ENCODE peak calls at places on chromosomes 1 and 21, in eight cellular contexts. One of them, this sample, is unnamed.

GRCh38 chr1:966603-967295 is 467 bp downstream of the PLEKHN1 start:
- DNase-seq in HL-60: no peak
- DNase-seq in dorsolateral prefrontal cortex: no peak
- DNase-seq in fibroblast of the aortic adventitia: peak
- DNase-seq in HFF-Myc: no peak
- DNase-seq in AG04450: no peak
- DNase-seq in RWPE1: peak
- DNase-seq in glutamatergic neuron: peak
- DNase-seq in this sample: no peak

GRCh38 chr1:109959632-109959973 is 25.0 kb upstream of the AHCYL1 start:
- DNase-seq in fibroblast of the aortic adventitia: no peak
- DNase-seq in glutamatergic neuron: no peak
- DNase-seq in HFF-Myc: no peak
- DNase-seq in RWPE1: no peak
- DNase-seq in AG04450: no peak
- DNase-seq in dorsolateral prefrontal cortex: no peak
- DNase-seq in HL-60: no peak
- DNase-seq in this sample: no peak

GRCh38 chr1:95117207-95118018 is at the start of gene TLCD4:
- DNase-seq in glutamatergic neuron: peak
- DNase-seq in dorsolateral prefrontal cortex: no peak
- DNase-seq in HL-60: no peak
- DNase-seq in AG04450: no peak
- DNase-seq in HFF-Myc: no peak
- DNase-seq in RWPE1: peak
- DNase-seq in fibroblast of the aortic adventitia: peak
- DNase-seq in this sample: peak

GRCh38 chr21:33412832-33413519 is 9.8 kb downstream of the IFNGR2 start:
- DNase-seq in RWPE1: no peak
- DNase-seq in HL-60: no peak
- DNase-seq in AG04450: no peak
- DNase-seq in fibroblast of the aortic adventitia: no peak
- DNase-seq in glutamatergic neuron: no peak
- DNase-seq in HFF-Myc: no peak
- DNase-seq in dorsolateral prefrontal cortex: no peak
- DNase-seq in this sample: no peak

GRCh38 chr1:201530741-201531521 is 8.0 kb upstream of the NAV1 start:
- DNase-seq in HFF-Myc: peak
- DNase-seq in HL-60: no peak
- DNase-seq in fibroblast of the aortic adventitia: peak
- DNase-seq in glutamatergic neuron: peak
- DNase-seq in dorsolateral prefrontal cortex: peak
- DNase-seq in AG04450: no peak
- DNase-seq in RWPE1: peak
- DNase-seq in this sample: peak

GRCh38 chr1:110255388-110255787 is 45.3 kb downstream of the KCNC4 start:
- DNase-seq in dorsolateral prefrontal cortex: peak
- DNase-seq in RWPE1: no peak
- DNase-seq in fibroblast of the aortic adventitia: no peak
- DNase-seq in glutamatergic neuron: no peak
- DNase-seq in HFF-Myc: no peak
- DNase-seq in HL-60: no peak
- DNase-seq in AG04450: no peak
- DNase-seq in this sample: no peak

GRCh38 chr1:212721388-212722247 is 22.0 kb upstream of the BATF3 start:
- DNase-seq in fibroblast of the aortic adventitia: peak
- DNase-seq in HFF-Myc: peak
- DNase-seq in AG04450: no peak
- DNase-seq in glutamatergic neuron: no peak
- DNase-seq in dorsolateral prefrontal cortex: no peak
- DNase-seq in HL-60: no peak
- DNase-seq in RWPE1: peak
- DNase-seq in this sample: no peak

GRCh38 chr1:183097438-183098051 is 74.3 kb downstream of the LAMC1 start:
- DNase-seq in AG04450: peak
- DNase-seq in HFF-Myc: peak
- DNase-seq in dorsolateral prefrontal cortex: no peak
- DNase-seq in HL-60: no peak
- DNase-seq in glutamatergic neuron: no peak
- DNase-seq in RWPE1: no peak
- DNase-seq in fibroblast of the aortic adventitia: peak
- DNase-seq in this sample: no peak

GRCh38 chr1:199590708-199591107 is 436.8 kb upstream of the NR5A2 start:
- DNase-seq in fibroblast of the aortic adventitia: no peak
- DNase-seq in dorsolateral prefrontal cortex: no peak
- DNase-seq in RWPE1: no peak
- DNase-seq in HL-60: no peak
- DNase-seq in AG04450: no peak
- DNase-seq in glutamatergic neuron: no peak
- DNase-seq in HFF-Myc: no peak
- DNase-seq in this sample: no peak

GRCh38 chr1:44733365-44733764 is 2.4 kb upstream of the RNU5D-1 start:
- DNase-seq in HL-60: no peak
- DNase-seq in RWPE1: no peak
- DNase-seq in HFF-Myc: no peak
- DNase-seq in dorsolateral prefrontal cortex: no peak
- DNase-seq in fibroblast of the aortic adventitia: peak
- DNase-seq in glutamatergic neuron: no peak
- DNase-seq in AG04450: no peak
- DNase-seq in this sample: no peak

GRCh38 chr1:223731076-223731770 is 18.9 kb downstream of the CAPN2 start:
- DNase-seq in RWPE1: no peak
- DNase-seq in dorsolateral prefrontal cortex: no peak
- DNase-seq in HFF-Myc: no peak
- DNase-seq in HL-60: no peak
- DNase-seq in fibroblast of the aortic adventitia: peak
- DNase-seq in glutamatergic neuron: no peak
- DNase-seq in AG04450: no peak
- DNase-seq in this sample: peak

GRCh38 chr1:35434703-35435102 is 122.5 kb downstream of the KIAA0319L start:
- DNase-seq in dorsolateral prefrontal cortex: no peak
- DNase-seq in HL-60: no peak
- DNase-seq in AG04450: no peak
- DNase-seq in glutamatergic neuron: no peak
- DNase-seq in RWPE1: no peak
- DNase-seq in fibroblast of the aortic adventitia: no peak
- DNase-seq in HFF-Myc: no peak
- DNase-seq in this sample: no peak

GRCh38 chr1:112714313-112715263 is 544 bp downstream of the PPM1J start:
- DNase-seq in glutamatergic neuron: peak
- DNase-seq in fibroblast of the aortic adventitia: no peak
- DNase-seq in dorsolateral prefrontal cortex: no peak
- DNase-seq in HL-60: no peak
- DNase-seq in HFF-Myc: no peak
- DNase-seq in RWPE1: no peak
- DNase-seq in AG04450: no peak
- DNase-seq in this sample: no peak

GRCh38 chr1:99137546-99138206 is 126.6 kb upstream of the PLPPR4 start:
- DNase-seq in glutamatergic neuron: no peak
- DNase-seq in RWPE1: no peak
- DNase-seq in fibroblast of the aortic adventitia: no peak
- DNase-seq in HFF-Myc: no peak
- DNase-seq in HL-60: no peak
- DNase-seq in AG04450: no peak
- DNase-seq in dorsolateral prefrontal cortex: no peak
- DNase-seq in this sample: no peak

GRCh38 chr21:46060596-46061061 is 37.3 kb upstream of the COL6A2 start:
- DNase-seq in HFF-Myc: peak
- DNase-seq in AG04450: peak
- DNase-seq in HL-60: no peak
- DNase-seq in fibroblast of the aortic adventitia: peak
- DNase-seq in RWPE1: no peak
- DNase-seq in dorsolateral prefrontal cortex: peak
- DNase-seq in glutamatergic neuron: no peak
- DNase-seq in this sample: peak

GRCh38 chr1:107829083-107829771 is 135.8 kb downstream of the VAV3 start:
- DNase-seq in RWPE1: no peak
- DNase-seq in fibroblast of the aortic adventitia: no peak
- DNase-seq in HFF-Myc: no peak
- DNase-seq in dorsolateral prefrontal cortex: no peak
- DNase-seq in HL-60: no peak
- DNase-seq in AG04450: no peak
- DNase-seq in glutamatergic neuron: no peak
- DNase-seq in this sample: no peak

GRCh38 chr1:229869225-229869624 is 197.8 kb upstream of the GALNT2 start:
- DNase-seq in dorsolateral prefrontal cortex: no peak
- DNase-seq in HL-60: no peak
- DNase-seq in HFF-Myc: no peak
- DNase-seq in AG04450: no peak
- DNase-seq in fibroblast of the aortic adventitia: no peak
- DNase-seq in glutamatergic neuron: no peak
- DNase-seq in RWPE1: no peak
- DNase-seq in this sample: no peak

GRCh38 chr1:207713529-207713928 is 38.3 kb upstream of the CD46 start:
- DNase-seq in fibroblast of the aortic adventitia: no peak
- DNase-seq in HL-60: no peak
- DNase-seq in dorsolateral prefrontal cortex: no peak
- DNase-seq in glutamatergic neuron: no peak
- DNase-seq in HFF-Myc: no peak
- DNase-seq in RWPE1: no peak
- DNase-seq in AG04450: no peak
- DNase-seq in this sample: no peak

GRCh38 chr1:66532798-66533783 is 862 bp upstream of the SGIP1 start:
- DNase-seq in HFF-Myc: no peak
- DNase-seq in RWPE1: no peak
- DNase-seq in fibroblast of the aortic adventitia: peak
- DNase-seq in glutamatergic neuron: peak
- DNase-seq in AG04450: peak
- DNase-seq in HL-60: no peak
- DNase-seq in dorsolateral prefrontal cortex: no peak
- DNase-seq in this sample: no peak

GRCh38 chr1:117512728-117513321 is 93.0 kb upstream of the TENT5C start:
- DNase-seq in dorsolateral prefrontal cortex: no peak
- DNase-seq in glutamatergic neuron: no peak
- DNase-seq in fibroblast of the aortic adventitia: peak
- DNase-seq in HL-60: no peak
- DNase-seq in RWPE1: peak
- DNase-seq in HFF-Myc: no peak
- DNase-seq in AG04450: no peak
- DNase-seq in this sample: no peak
- TF ChIP-seq CTCF in dorsolateral prefrontal cortex: peak
- TF ChIP-seq CTCF in glutamatergic neuron: peak
- TF ChIP-seq CTCF in fibroblast of the aortic adventitia: peak
- TF ChIP-seq CTCF in HL-60: peak
- TF ChIP-seq CTCF in RWPE1: peak
- TF ChIP-seq CTCF in HFF-Myc: peak
- TF ChIP-seq CTCF in AG04450: peak
- TF ChIP-seq CTCF in this sample: peak

DNA sequence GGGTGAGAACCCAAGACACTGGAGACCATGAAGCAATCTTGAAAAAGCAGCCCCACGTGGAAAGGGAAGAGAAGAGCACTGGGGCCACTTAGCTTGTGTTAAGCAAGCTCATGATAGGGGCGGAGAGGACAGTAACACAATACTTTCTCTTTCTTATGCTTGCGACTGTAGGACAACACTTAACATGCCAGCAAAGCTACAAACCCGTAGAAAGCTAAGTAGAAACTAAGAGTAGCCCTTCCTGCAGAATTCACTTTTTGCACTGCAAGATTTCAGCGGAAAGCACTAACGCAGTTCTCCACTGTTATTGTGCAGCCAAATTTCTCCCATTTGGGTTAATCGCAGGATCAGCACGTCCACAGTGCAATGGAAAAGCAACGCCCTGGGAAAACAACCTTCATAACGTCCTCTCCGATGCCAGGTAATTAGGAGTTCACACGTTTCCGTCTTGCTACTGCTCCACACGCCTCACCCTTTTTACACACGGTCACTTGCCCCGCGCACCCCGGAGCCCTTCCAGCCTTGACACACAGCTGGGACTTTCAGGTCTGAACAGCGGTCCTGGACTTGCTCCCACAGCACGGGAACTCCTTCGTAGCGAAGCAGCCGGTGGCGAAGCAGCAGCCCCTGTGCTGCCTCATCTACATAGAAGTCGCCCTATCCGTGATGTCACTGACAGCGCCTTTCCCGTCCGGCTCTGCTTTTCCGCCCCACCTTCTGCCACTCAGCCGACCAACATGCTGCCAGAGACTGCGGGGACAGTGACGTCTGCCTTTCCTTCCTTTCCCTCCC is 148.6 kb downstream of the PPIAL4G start:
- DNase-seq in AG04450: peak
- DNase-seq in dorsolateral prefrontal cortex: peak
- DNase-seq in fibroblast of the aortic adventitia: peak
- DNase-seq in HL-60: peak
- DNase-seq in HFF-Myc: peak
- DNase-seq in glutamatergic neuron: peak
- DNase-seq in RWPE1: peak
- DNase-seq in this sample: peak
- TF ChIP-seq CTCF in AG04450: no peak
- TF ChIP-seq CTCF in dorsolateral prefrontal cortex: no peak
- TF ChIP-seq CTCF in fibroblast of the aortic adventitia: no peak
- TF ChIP-seq CTCF in HL-60: no peak
- TF ChIP-seq CTCF in HFF-Myc: no peak
- TF ChIP-seq CTCF in glutamatergic neuron: no peak
- TF ChIP-seq CTCF in RWPE1: no peak
- TF ChIP-seq CTCF in this sample: no peak

DNA sequence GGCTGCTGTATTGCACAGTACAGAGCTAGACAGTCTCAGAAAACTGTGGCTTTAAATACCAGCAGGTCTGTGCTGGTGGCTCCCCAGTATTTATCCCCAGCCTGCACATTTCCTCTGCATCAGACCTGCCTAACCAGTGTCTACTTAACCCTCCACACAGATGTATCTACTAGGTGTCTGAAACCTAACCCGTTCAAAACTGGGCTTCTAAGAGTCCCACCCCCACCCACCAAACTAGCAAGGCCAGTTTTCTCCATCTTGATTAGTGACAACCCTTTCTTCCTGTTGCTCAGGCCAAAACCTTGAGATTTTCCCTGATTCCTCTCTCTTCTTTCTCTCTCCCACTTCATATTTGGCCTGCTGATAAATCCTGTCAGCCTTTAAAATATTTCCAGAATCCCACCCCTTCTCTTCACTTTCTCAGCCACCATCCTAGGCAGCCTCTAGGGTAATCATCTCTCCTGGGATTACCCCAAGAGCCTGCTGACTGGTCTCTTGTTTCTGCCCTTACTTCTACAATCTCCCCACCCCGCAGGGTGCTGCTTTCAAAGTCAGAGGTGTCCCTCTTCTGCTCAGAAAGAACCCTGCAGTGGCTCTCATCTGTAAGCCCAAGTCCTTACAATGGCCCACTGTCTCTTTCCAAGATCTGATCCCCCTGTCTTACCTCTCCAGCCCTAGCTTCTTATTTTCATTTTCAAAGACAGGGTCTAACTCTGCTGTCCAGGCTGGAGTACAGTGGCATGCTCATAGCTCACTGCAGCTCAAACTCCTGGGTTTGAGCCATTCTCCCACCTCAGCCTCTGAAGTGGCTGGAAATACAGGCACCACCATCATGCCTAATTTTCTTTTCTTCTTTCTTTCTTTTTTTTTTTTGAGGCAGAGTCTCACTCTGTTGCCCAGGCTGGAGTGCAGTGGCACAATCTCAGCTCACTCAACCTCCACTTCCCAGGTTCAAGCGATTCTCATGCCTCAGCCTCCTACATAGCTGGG is 45.2 kb downstream of the H3-3A start:
- DNase-seq in glutamatergic neuron: no peak
- DNase-seq in HFF-Myc: no peak
- DNase-seq in AG04450: no peak
- DNase-seq in fibroblast of the aortic adventitia: no peak
- DNase-seq in HL-60: no peak
- DNase-seq in RWPE1: no peak
- DNase-seq in dorsolateral prefrontal cortex: no peak
- DNase-seq in this sample: no peak
- TF ChIP-seq CTCF in glutamatergic neuron: no peak
- TF ChIP-seq CTCF in HFF-Myc: no peak
- TF ChIP-seq CTCF in AG04450: no peak
- TF ChIP-seq CTCF in fibroblast of the aortic adventitia: no peak
- TF ChIP-seq CTCF in HL-60: no peak
- TF ChIP-seq CTCF in RWPE1: no peak
- TF ChIP-seq CTCF in dorsolateral prefrontal cortex: no peak
- TF ChIP-seq CTCF in this sample: no peak

GRCh38 chr1:113874017-113874879 is 2.7 kb upstream of the PTPN22 start:
- DNase-seq in glutamatergic neuron: no peak
- DNase-seq in fibroblast of the aortic adventitia: peak
- DNase-seq in dorsolateral prefrontal cortex: no peak
- DNase-seq in HFF-Myc: no peak
- DNase-seq in AG04450: no peak
- DNase-seq in HL-60: peak
- DNase-seq in RWPE1: peak
- DNase-seq in this sample: no peak
- TF ChIP-seq CTCF in glutamatergic neuron: no peak
- TF ChIP-seq CTCF in fibroblast of the aortic adventitia: peak
- TF ChIP-seq CTCF in dorsolateral prefrontal cortex: no peak
- TF ChIP-seq CTCF in HFF-Myc: peak
- TF ChIP-seq CTCF in AG04450: peak
- TF ChIP-seq CTCF in HL-60: peak
- TF ChIP-seq CTCF in RWPE1: no peak
- TF ChIP-seq CTCF in this sample: no peak

This sample was measured in mesothelial cell of epicardium.